ENCODE peak calls at places on chromosomes 11 and 22, in five cellular contexts. One of them, this sample, is unnamed. For H3K4me1, the result is how much of the 10 kb centered on the place peaks cover.

GRCh38 chr22:41842996-41843970 is 10.4 kb downstream of the SREBF2 start:
- DNase-seq in K562: no peak
- DNase-seq in GM23338: no peak
- DNase-seq in A549: no peak
- DNase-seq in HepG2: peak
- DNase-seq in this sample: no peak

GRCh38 chr11:3340025-3340424 is 38.9 kb downstream of the ZNF195 start:
- DNase-seq in HepG2: no peak
- DNase-seq in A549: no peak
- DNase-seq in K562: peak
- DNase-seq in GM23338: peak
- DNase-seq in this sample: peak

GRCh38 chr22:39209756-39210155 is 35.0 kb downstream of the PDGFB start:
- DNase-seq in HepG2: no peak
- DNase-seq in K562: no peak
- DNase-seq in A549: no peak
- DNase-seq in GM23338: no peak
- DNase-seq in this sample: no peak

GRCh38 chr11:128180446-128181089 is 406.8 kb downstream of the ETS1 start:
- DNase-seq in HepG2: no peak
- DNase-seq in K562: no peak
- DNase-seq in A549: peak
- DNase-seq in GM23338: no peak
- DNase-seq in this sample: peak

GRCh38 chr22:48316245-48316875 is 1511.3 kb downstream of the BRD1 start:
- DNase-seq in HepG2: no peak
- DNase-seq in GM23338: no peak
- DNase-seq in K562: no peak
- DNase-seq in A549: no peak
- DNase-seq in this sample: no peak

GRCh38 chr22:50677493-50678217 is 5.0 kb downstream of the SHANK3 start:
- DNase-seq in A549: no peak
- DNase-seq in K562: no peak
- DNase-seq in HepG2: no peak
- DNase-seq in GM23338: no peak
- DNase-seq in this sample: no peak

GRCh38 chr11:47308050-47308823 is 38.3 kb downstream of the MADD start:
- DNase-seq in HepG2: no peak
- DNase-seq in GM23338: no peak
- DNase-seq in K562: no peak
- DNase-seq in A549: no peak
- DNase-seq in this sample: no peak

GRCh38 chr11:5605849-5606248 is 9.4 kb downstream of the TRIM6 start:
- DNase-seq in A549: no peak
- DNase-seq in K562: no peak
- DNase-seq in GM23338: no peak
- DNase-seq in HepG2: no peak
- DNase-seq in this sample: no peak

GRCh38 chr11:62911137-62912130 is 9.7 kb downstream of the CHRM1 start:
- DNase-seq in GM23338: no peak
- DNase-seq in A549: no peak
- DNase-seq in K562: no peak
- DNase-seq in HepG2: no peak
- DNase-seq in this sample: no peak

GRCh38 chr11:116716617-116717016 is 56.2 kb downstream of the BUD13 start:
- DNase-seq in HepG2: no peak
- DNase-seq in A549: no peak
- DNase-seq in GM23338: no peak
- DNase-seq in K562: no peak
- DNase-seq in this sample: no peak

GRCh38 chr11:94762208-94762607 is 5.9 kb upstream of the AMOTL1 start:
- DNase-seq in GM23338: peak
- DNase-seq in HepG2: no peak
- DNase-seq in K562: no peak
- DNase-seq in A549: no peak
- DNase-seq in this sample: no peak

GRCh38 chr11:119506436-119506835 is 83.5 kb upstream of the THY1 start:
- DNase-seq in HepG2: no peak
- DNase-seq in K562: no peak
- DNase-seq in A549: no peak
- DNase-seq in GM23338: no peak
- DNase-seq in this sample: no peak

GRCh38 chr22:28299760-28300159 is 379.9 kb downstream of the TTC28 start:
- DNase-seq in A549: no peak
- DNase-seq in GM23338: no peak
- DNase-seq in K562: no peak
- DNase-seq in HepG2: no peak
- DNase-seq in this sample: no peak

GRCh38 chr11:73387594-73388021 is 11.4 kb downstream of the RELT start:
- DNase-seq in A549: no peak
- DNase-seq in K562: no peak
- DNase-seq in HepG2: no peak
- DNase-seq in GM23338: peak
- DNase-seq in this sample: no peak

GRCh38 chr11:2685566-2686359 is 14.0 kb downstream of the KCNQ1OT1 start:
- DNase-seq in HepG2: no peak
- DNase-seq in K562: no peak
- DNase-seq in GM23338: no peak
- DNase-seq in A549: no peak
- DNase-seq in this sample: no peak

GRCh38 chr11:29129850-29130249 is 887.0 kb downstream of the KCNA4 start:
- DNase-seq in GM23338: no peak
- DNase-seq in K562: no peak
- DNase-seq in A549: no peak
- DNase-seq in HepG2: no peak
- DNase-seq in this sample: no peak

GRCh38 chr11:133981156-133981555 is 24.4 kb upstream of the IGSF9B start:
- DNase-seq in GM23338: no peak
- DNase-seq in A549: no peak
- DNase-seq in HepG2: no peak
- DNase-seq in K562: no peak
- DNase-seq in this sample: no peak

GRCh38 chr22:45200862-45201511 is 37.3 kb downstream of the NUP50 start:
- DNase-seq in K562: no peak
- DNase-seq in A549: no peak
- DNase-seq in HepG2: no peak
- DNase-seq in GM23338: no peak
- DNase-seq in this sample: no peak

GRCh38 chr11:10076458-10077141 is 217.4 kb downstream of the SBF2 start:
- DNase-seq in HepG2: peak
- DNase-seq in A549: peak
- DNase-seq in GM23338: peak
- DNase-seq in K562: peak
- DNase-seq in this sample: no peak

GRCh38 chr11:70400643-70401042 is 2.3 kb downstream of the CTTN start:
- DNase-seq in A549: no peak
- DNase-seq in HepG2: no peak
- DNase-seq in K562: no peak
- DNase-seq in GM23338: peak
- DNase-seq in this sample: no peak

GRCh38 chr11:111697910-111698309 is 68.3 kb downstream of the PPP2R1B start:
- DNase-seq in HepG2: no peak
- DNase-seq in K562: no peak
- DNase-seq in A549: no peak
- DNase-seq in GM23338: no peak
- DNase-seq in this sample: no peak

GRCh38 chr22:44709881-44710400 is 7.9 kb downstream of the PRR5 start:
- DNase-seq in K562: peak
- DNase-seq in GM23338: no peak
- DNase-seq in A549: no peak
- DNase-seq in HepG2: no peak
- DNase-seq in this sample: no peak

GRCh38 chr11:116243975-116244374 is 528.8 kb downstream of the BUD13 start:
- DNase-seq in A549: no peak
- DNase-seq in HepG2: no peak
- DNase-seq in K562: no peak
- DNase-seq in GM23338: no peak
- DNase-seq in this sample: no peak

GRCh38 chr11:9206496-9206895 is 58.7 kb downstream of the DENND5A start:
- DNase-seq in HepG2: no peak
- DNase-seq in A549: no peak
- DNase-seq in K562: no peak
- DNase-seq in GM23338: no peak
- DNase-seq in this sample: no peak

GRCh38 chr11:14503023-14503422 is 3.4 kb upstream of the COPB1 start:
- DNase-seq in GM23338: no peak
- DNase-seq in A549: no peak
- DNase-seq in K562: no peak
- DNase-seq in HepG2: no peak
- DNase-seq in this sample: no peak

GRCh38 chr11:14502039-14502438 is 2.4 kb upstream of the COPB1 start:
- DNase-seq in HepG2: no peak
- DNase-seq in GM23338: no peak
- DNase-seq in K562: no peak
- DNase-seq in A549: no peak
- DNase-seq in this sample: no peak

GRCh38 chr11:14499560-14500180 is at the start of gene COPB1:
- DNase-seq in GM23338: peak
- DNase-seq in K562: peak
- DNase-seq in A549: peak
- DNase-seq in HepG2: peak
- DNase-seq in this sample: peak

GRCh38 chr11:14500181-14500651 is 605 bp upstream of the COPB1 start:
- DNase-seq in K562: peak
- DNase-seq in A549: peak
- DNase-seq in GM23338: peak
- DNase-seq in HepG2: peak
- DNase-seq in this sample: peak

DNA sequence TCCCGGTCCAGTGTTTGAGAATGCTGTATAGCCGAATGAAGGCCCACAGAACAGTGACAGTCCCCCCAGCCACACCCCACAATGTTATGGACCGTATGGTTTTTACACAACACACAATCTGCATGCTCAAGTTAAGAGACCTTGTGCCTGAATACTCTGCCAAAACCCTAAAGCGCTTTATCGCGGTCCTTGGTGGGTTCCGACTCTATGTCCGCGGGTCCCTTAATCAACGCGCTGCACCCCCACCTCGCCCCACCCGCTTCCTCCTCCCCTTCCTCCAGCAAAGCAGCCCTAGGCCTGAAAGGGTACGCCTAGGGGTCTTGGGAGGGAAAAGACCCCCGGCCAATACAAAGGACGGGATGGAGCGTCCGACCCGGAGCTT is 442 bp downstream of the COPB1 start:
- DNase-seq in GM23338: peak
- DNase-seq in A549: peak
- DNase-seq in K562: peak
- DNase-seq in HepG2: peak
- DNase-seq in this sample: no peak
- TF ChIP-seq REST in GM23338: no peak
- TF ChIP-seq REST in A549: no peak
- TF ChIP-seq REST in K562: no peak
- TF ChIP-seq REST in HepG2: no peak
- TF ChIP-seq REST in this sample: no peak

GRCh38 chr22:36387664-36387913 is 178 bp downstream of the MYH9 start:
- DNase-seq in GM23338: no peak
- DNase-seq in HepG2: no peak
- DNase-seq in A549: no peak
- DNase-seq in K562: no peak
- DNase-seq in this sample: no peak
- H3K4me1 ChIP-seq in GM23338: under half
- H3K4me1 ChIP-seq in HepG2: half or more
- H3K4me1 ChIP-seq in A549: under half
- H3K4me1 ChIP-seq in K562: under half
- H3K4me1 ChIP-seq in this sample: under half

GRCh38 chr11:96964661-96965060 is 574.8 kb downstream of the JRKL start:
- DNase-seq in A549: no peak
- DNase-seq in K562: no peak
- DNase-seq in HepG2: peak
- DNase-seq in GM23338: no peak
- DNase-seq in this sample: no peak

GRCh38 chr11:96967616-96968015 is 577.8 kb downstream of the JRKL start:
- DNase-seq in HepG2: no peak
- DNase-seq in GM23338: no peak
- DNase-seq in K562: no peak
- DNase-seq in A549: no peak
- DNase-seq in this sample: no peak

GRCh38 chr11:96960926-96961325 is 571.1 kb downstream of the JRKL start:
- DNase-seq in HepG2: no peak
- DNase-seq in A549: no peak
- DNase-seq in GM23338: no peak
- DNase-seq in K562: no peak
- DNase-seq in this sample: no peak

GRCh38 chr11:96963375-96963774 is 573.6 kb downstream of the JRKL start:
- DNase-seq in A549: no peak
- DNase-seq in GM23338: no peak
- DNase-seq in HepG2: no peak
- DNase-seq in K562: no peak
- DNase-seq in this sample: no peak

DNA sequence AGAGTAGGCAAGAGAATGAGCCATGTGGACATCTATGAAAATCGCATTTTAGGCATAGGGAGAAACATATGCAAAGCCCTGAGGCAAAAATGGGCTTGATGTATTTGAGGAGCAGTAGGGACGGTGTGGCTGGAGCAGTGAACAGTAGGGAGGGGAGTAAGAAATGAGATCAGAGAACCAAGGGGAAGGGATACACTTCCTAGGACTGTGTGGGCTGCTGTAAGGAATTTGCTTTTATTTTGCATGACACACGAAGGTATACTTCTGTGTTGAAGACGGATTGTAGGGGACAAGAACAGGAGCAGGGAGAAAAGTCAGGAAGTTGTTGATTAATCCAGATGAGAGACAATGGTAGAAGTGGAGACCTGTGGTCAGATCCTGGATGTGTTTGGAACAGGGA is 572.1 kb downstream of the JRKL start:
- DNase-seq in A549: no peak
- DNase-seq in GM23338: peak
- DNase-seq in HepG2: no peak
- DNase-seq in K562: no peak
- DNase-seq in this sample: no peak
- TF ChIP-seq REST in A549: no peak
- TF ChIP-seq REST in GM23338: no peak
- TF ChIP-seq REST in HepG2: no peak
- TF ChIP-seq REST in K562: no peak
- TF ChIP-seq REST in this sample: no peak

DNA sequence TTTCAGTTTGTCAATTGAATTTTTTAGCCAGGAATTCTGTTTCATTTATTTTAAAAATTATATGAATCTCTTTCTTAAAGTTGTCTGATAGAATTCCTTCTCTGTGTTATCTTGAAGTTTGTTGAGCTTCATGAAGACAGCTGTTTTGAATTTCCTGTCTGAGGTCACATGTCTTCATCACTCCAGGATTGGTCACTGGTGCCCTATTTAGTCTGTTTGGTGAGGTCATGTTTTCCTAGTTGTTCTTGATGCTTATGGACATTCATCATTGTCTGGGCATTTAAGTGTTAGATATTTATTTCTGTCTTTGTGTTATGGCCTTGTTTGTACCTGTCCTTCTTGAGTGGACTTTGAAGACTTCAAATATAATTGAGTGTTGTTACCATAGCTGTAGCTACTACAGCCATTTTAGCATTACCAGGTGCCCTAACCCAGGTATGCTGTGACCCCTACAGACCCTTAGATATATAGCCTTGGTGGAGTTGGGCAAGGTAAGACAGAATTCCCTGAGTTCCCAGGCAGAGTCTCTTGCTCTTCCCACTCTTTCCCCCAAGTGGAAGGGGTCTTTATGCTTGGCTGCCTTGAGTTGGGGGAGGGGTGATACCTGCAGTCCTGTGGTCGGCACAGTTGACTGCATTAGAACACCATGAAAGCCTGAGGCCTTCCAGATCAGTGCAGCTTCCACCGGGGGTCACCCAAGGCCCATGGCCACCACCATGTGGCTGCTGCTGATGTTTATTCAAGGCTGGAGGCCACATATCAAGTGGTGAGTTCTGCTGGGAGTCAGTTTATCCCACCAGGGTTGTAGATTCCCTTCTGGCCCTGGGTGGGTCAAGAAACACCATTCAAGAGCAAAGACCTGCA is 229.6 kb downstream of the DYNC2H1 start:
- DNase-seq in K562: no peak
- DNase-seq in A549: no peak
- DNase-seq in HepG2: no peak
- DNase-seq in GM23338: peak
- DNase-seq in this sample: no peak
- H3K4me1 ChIP-seq in K562: under half
- H3K4me1 ChIP-seq in A549: under half
- H3K4me1 ChIP-seq in HepG2: under half
- H3K4me1 ChIP-seq in GM23338: under half
- H3K4me1 ChIP-seq in this sample: under half

This sample was measured in Panc1.